ENCODE peak calls at places on chromosomes 3 and 15, in six cellular contexts. One of them, this sample, is unnamed.

GRCh38 chr3:47113669-47114365 is 50.1 kb downstream of the SETD2 start:
- DNase-seq in glutamatergic neuron: no peak
- DNase-seq in amniotic stem cell: peak
- DNase-seq in WTC11: no peak
- DNase-seq in amygdala: no peak
- DNase-seq in activated naive CD8-positive, alpha-beta T cell treated with anti-CD3 and anti-CD28 coated beads, Interleukin-2, amount 10 ng/mL, durations not matched to agents 7 days and 5 days: no peak
- DNase-seq in this sample: no peak

GRCh38 chr15:96344706-96345559 is 14.4 kb downstream of the NR2F2 start:
- DNase-seq in glutamatergic neuron: no peak
- DNase-seq in amniotic stem cell: no peak
- DNase-seq in WTC11: peak
- DNase-seq in amygdala: no peak
- DNase-seq in activated naive CD8-positive, alpha-beta T cell treated with anti-CD3 and anti-CD28 coated beads, Interleukin-2, amount 10 ng/mL, durations not matched to agents 7 days and 5 days: no peak
- DNase-seq in this sample: peak

GRCh38 chr3:169497567-169498257 is 165.8 kb downstream of the MECOM start:
- DNase-seq in glutamatergic neuron: no peak
- DNase-seq in amniotic stem cell: peak
- DNase-seq in WTC11: no peak
- DNase-seq in amygdala: no peak
- DNase-seq in activated naive CD8-positive, alpha-beta T cell treated with anti-CD3 and anti-CD28 coated beads, Interleukin-2, amount 10 ng/mL, durations not matched to agents 7 days and 5 days: no peak
- DNase-seq in this sample: no peak

GRCh38 chr3:28840976-28841376 is 439.9 kb upstream of the RBMS3 start:
- DNase-seq in glutamatergic neuron: no peak
- DNase-seq in amniotic stem cell: no peak
- DNase-seq in WTC11: no peak
- DNase-seq in amygdala: no peak
- DNase-seq in activated naive CD8-positive, alpha-beta T cell treated with anti-CD3 and anti-CD28 coated beads, Interleukin-2, amount 10 ng/mL, durations not matched to agents 7 days and 5 days: no peak
- DNase-seq in this sample: no peak

GRCh38 chr15:60795471-60795870 is 316.5 kb upstream of the ICE2 start:
- DNase-seq in glutamatergic neuron: no peak
- DNase-seq in amniotic stem cell: no peak
- DNase-seq in WTC11: no peak
- DNase-seq in amygdala: no peak
- DNase-seq in activated naive CD8-positive, alpha-beta T cell treated with anti-CD3 and anti-CD28 coated beads, Interleukin-2, amount 10 ng/mL, durations not matched to agents 7 days and 5 days: no peak
- DNase-seq in this sample: no peak

GRCh38 chr3:94307588-94307987 is 244.7 kb downstream of the NSUN3 start:
- DNase-seq in glutamatergic neuron: no peak
- DNase-seq in amniotic stem cell: no peak
- DNase-seq in WTC11: no peak
- DNase-seq in amygdala: no peak
- DNase-seq in activated naive CD8-positive, alpha-beta T cell treated with anti-CD3 and anti-CD28 coated beads, Interleukin-2, amount 10 ng/mL, durations not matched to agents 7 days and 5 days: no peak
- DNase-seq in this sample: no peak

GRCh38 chr15:61099030-61099800 is 129.9 kb downstream of the RORA start:
- DNase-seq in glutamatergic neuron: no peak
- DNase-seq in amniotic stem cell: no peak
- DNase-seq in WTC11: no peak
- DNase-seq in amygdala: no peak
- DNase-seq in activated naive CD8-positive, alpha-beta T cell treated with anti-CD3 and anti-CD28 coated beads, Interleukin-2, amount 10 ng/mL, durations not matched to agents 7 days and 5 days: no peak
- DNase-seq in this sample: no peak

GRCh38 chr3:127741246-127741645 is 68.5 kb downstream of the ABTB1 start:
- DNase-seq in glutamatergic neuron: no peak
- DNase-seq in amniotic stem cell: no peak
- DNase-seq in WTC11: no peak
- DNase-seq in amygdala: no peak
- DNase-seq in activated naive CD8-positive, alpha-beta T cell treated with anti-CD3 and anti-CD28 coated beads, Interleukin-2, amount 10 ng/mL, durations not matched to agents 7 days and 5 days: no peak
- DNase-seq in this sample: no peak

GRCh38 chr15:63244399-63244798 is 33.0 kb upstream of the APH1B start:
- DNase-seq in glutamatergic neuron: no peak
- DNase-seq in amniotic stem cell: no peak
- DNase-seq in WTC11: no peak
- DNase-seq in amygdala: no peak
- DNase-seq in activated naive CD8-positive, alpha-beta T cell treated with anti-CD3 and anti-CD28 coated beads, Interleukin-2, amount 10 ng/mL, durations not matched to agents 7 days and 5 days: no peak
- DNase-seq in this sample: no peak

GRCh38 chr15:51312132-51312531 is 26.3 kb downstream of the CYP19A1 start:
- DNase-seq in glutamatergic neuron: no peak
- DNase-seq in amniotic stem cell: no peak
- DNase-seq in WTC11: no peak
- DNase-seq in amygdala: no peak
- DNase-seq in activated naive CD8-positive, alpha-beta T cell treated with anti-CD3 and anti-CD28 coated beads, Interleukin-2, amount 10 ng/mL, durations not matched to agents 7 days and 5 days: no peak
- DNase-seq in this sample: no peak

GRCh38 chr3:16488637-16489036 is 24.9 kb downstream of the RFTN1 start:
- DNase-seq in glutamatergic neuron: no peak
- DNase-seq in amniotic stem cell: no peak
- DNase-seq in WTC11: no peak
- DNase-seq in amygdala: no peak
- DNase-seq in activated naive CD8-positive, alpha-beta T cell treated with anti-CD3 and anti-CD28 coated beads, Interleukin-2, amount 10 ng/mL, durations not matched to agents 7 days and 5 days: no peak
- DNase-seq in this sample: no peak

GRCh38 chr3:53941945-53942344 is 50.3 kb upstream of the SELENOK start:
- DNase-seq in glutamatergic neuron: no peak
- DNase-seq in amniotic stem cell: no peak
- DNase-seq in WTC11: no peak
- DNase-seq in amygdala: no peak
- DNase-seq in activated naive CD8-positive, alpha-beta T cell treated with anti-CD3 and anti-CD28 coated beads, Interleukin-2, amount 10 ng/mL, durations not matched to agents 7 days and 5 days: no peak
- DNase-seq in this sample: no peak

GRCh38 chr3:106957021-106957420 is 420.2 kb upstream of the CCDC54 start:
- DNase-seq in glutamatergic neuron: no peak
- DNase-seq in amniotic stem cell: peak
- DNase-seq in WTC11: no peak
- DNase-seq in amygdala: no peak
- DNase-seq in activated naive CD8-positive, alpha-beta T cell treated with anti-CD3 and anti-CD28 coated beads, Interleukin-2, amount 10 ng/mL, durations not matched to agents 7 days and 5 days: no peak
- DNase-seq in this sample: no peak

GRCh38 chr3:65785065-65785645 is 253.6 kb downstream of the MAGI1 start:
- DNase-seq in glutamatergic neuron: no peak
- DNase-seq in amniotic stem cell: peak
- DNase-seq in WTC11: no peak
- DNase-seq in amygdala: peak
- DNase-seq in activated naive CD8-positive, alpha-beta T cell treated with anti-CD3 and anti-CD28 coated beads, Interleukin-2, amount 10 ng/mL, durations not matched to agents 7 days and 5 days: no peak
- DNase-seq in this sample: no peak

GRCh38 chr3:33260104-33260503 is 17.1 kb upstream of the FBXL2 start:
- DNase-seq in glutamatergic neuron: no peak
- DNase-seq in amniotic stem cell: no peak
- DNase-seq in WTC11: no peak
- DNase-seq in amygdala: no peak
- DNase-seq in activated naive CD8-positive, alpha-beta T cell treated with anti-CD3 and anti-CD28 coated beads, Interleukin-2, amount 10 ng/mL, durations not matched to agents 7 days and 5 days: no peak
- DNase-seq in this sample: no peak

GRCh38 chr3:19250959-19251610 is 102.8 kb downstream of the KCNH8 start:
- DNase-seq in glutamatergic neuron: no peak
- DNase-seq in amniotic stem cell: no peak
- DNase-seq in WTC11: peak
- DNase-seq in amygdala: peak
- DNase-seq in activated naive CD8-positive, alpha-beta T cell treated with anti-CD3 and anti-CD28 coated beads, Interleukin-2, amount 10 ng/mL, durations not matched to agents 7 days and 5 days: no peak
- DNase-seq in this sample: no peak

GRCh38 chr3:65019412-65020093 is 331.8 kb upstream of the ADAMTS9 start:
- DNase-seq in glutamatergic neuron: no peak
- DNase-seq in amniotic stem cell: no peak
- DNase-seq in WTC11: no peak
- DNase-seq in amygdala: no peak
- DNase-seq in activated naive CD8-positive, alpha-beta T cell treated with anti-CD3 and anti-CD28 coated beads, Interleukin-2, amount 10 ng/mL, durations not matched to agents 7 days and 5 days: no peak
- DNase-seq in this sample: no peak